ENCODE peak calls at places on chromosomes 13 and 19, in four cellular contexts. One of them, this sample, is unnamed.

GRCh38 chr13:94205896-94206295 is 273.6 kb downstream of the DCT start:
- DNase-seq in NT2/D1: no peak
- DNase-seq in activated T-cell treated with anti-CD3 and anti-CD28 coated beads for 24 hours: no peak
- DNase-seq in frontal cortex: no peak
- DNase-seq in this sample: no peak

GRCh38 chr13:111902726-111903125 is 164.2 kb upstream of the SOX1 start:
- DNase-seq in NT2/D1: no peak
- DNase-seq in frontal cortex: no peak
- DNase-seq in activated T-cell treated with anti-CD3 and anti-CD28 coated beads for 24 hours: no peak
- DNase-seq in this sample: no peak

GRCh38 chr19:37691881-37692504 is 27.6 kb downstream of the ZNF607 start:
- DNase-seq in frontal cortex: peak; percentile 67
- DNase-seq in NT2/D1: no peak
- DNase-seq in activated T-cell treated with anti-CD3 and anti-CD28 coated beads for 24 hours: peak; percentile 77
- DNase-seq in this sample: peak; percentile 95

GRCh38 chr19:17326595-17326966 is 8.1 kb downstream of the ANO8 start:
- DNase-seq in NT2/D1: no peak
- DNase-seq in frontal cortex: peak; percentile 47
- DNase-seq in activated T-cell treated with anti-CD3 and anti-CD28 coated beads for 24 hours: no peak
- DNase-seq in this sample: peak; percentile 96

GRCh38 chr19:29379257-29379986 is 146.4 kb upstream of the VSTM2B start:
- DNase-seq in activated T-cell treated with anti-CD3 and anti-CD28 coated beads for 24 hours: no peak
- DNase-seq in frontal cortex: no peak
- DNase-seq in NT2/D1: no peak
- DNase-seq in this sample: no peak

GRCh38 chr19:31511696-31512095 is 162.5 kb upstream of the TSHZ3 start:
- DNase-seq in frontal cortex: no peak
- DNase-seq in NT2/D1: no peak
- DNase-seq in activated T-cell treated with anti-CD3 and anti-CD28 coated beads for 24 hours: no peak
- DNase-seq in this sample: no peak

GRCh38 chr19:41708481-41708880 is at the start of gene CEACAM5:
- DNase-seq in activated T-cell treated with anti-CD3 and anti-CD28 coated beads for 24 hours: no peak
- DNase-seq in NT2/D1: no peak
- DNase-seq in frontal cortex: no peak
- DNase-seq in this sample: no peak

GRCh38 chr19:54133312-54133956 is 4.1 kb upstream of the CNOT3 start:
- DNase-seq in activated T-cell treated with anti-CD3 and anti-CD28 coated beads for 24 hours: no peak
- DNase-seq in frontal cortex: no peak
- DNase-seq in NT2/D1: no peak
- DNase-seq in this sample: no peak

GRCh38 chr19:29964171-29964570 is 22.1 kb downstream of the URI1 start:
- DNase-seq in activated T-cell treated with anti-CD3 and anti-CD28 coated beads for 24 hours: no peak
- DNase-seq in frontal cortex: no peak
- DNase-seq in NT2/D1: no peak
- DNase-seq in this sample: no peak

GRCh38 chr19:54506079-54506478 is 3.4 kb downstream of the LAIR2 start:
- DNase-seq in NT2/D1: no peak
- DNase-seq in activated T-cell treated with anti-CD3 and anti-CD28 coated beads for 24 hours: no peak
- DNase-seq in frontal cortex: no peak
- DNase-seq in this sample: peak; percentile 47